ENCODE peak calls at places on chromosome 17, in five cellular contexts. One of them, this sample, is unnamed.

GRCh38 chr17:45660474-45660873 is 123.6 kb upstream of the CRHR1 start:
- DNase-seq in DMS 273 treated with DMSO at 0.1 percent for 48 hours: no peak
- DNase-seq in NCI-H1417: no peak
- DNase-seq in GM12878: no peak
- DNase-seq in ELR: no peak
- DNase-seq in this sample: no peak

GRCh38 chr17:67068999-67069398 is 24.6 kb downstream of the CACNG1 start:
- DNase-seq in DMS 273 treated with DMSO at 0.1 percent for 48 hours: no peak
- DNase-seq in NCI-H1417: no peak
- DNase-seq in GM12878: no peak
- DNase-seq in ELR: no peak
- DNase-seq in this sample: no peak

GRCh38 chr17:51258756-51259573 is 884 bp downstream of the MBTD1 start:
- DNase-seq in DMS 273 treated with DMSO at 0.1 percent for 48 hours: peak
- DNase-seq in NCI-H1417: peak
- DNase-seq in GM12878: no peak
- DNase-seq in ELR: peak
- DNase-seq in this sample: peak

GRCh38 chr17:27560668-27561067 is 70.3 kb upstream of the LGALS9 start:
- DNase-seq in DMS 273 treated with DMSO at 0.1 percent for 48 hours: no peak
- DNase-seq in NCI-H1417: no peak
- DNase-seq in GM12878: no peak
- DNase-seq in ELR: no peak
- DNase-seq in this sample: peak

GRCh38 chr17:76879254-76879653 is 11.1 kb downstream of the MGAT5B start:
- DNase-seq in DMS 273 treated with DMSO at 0.1 percent for 48 hours: no peak
- DNase-seq in NCI-H1417: no peak
- DNase-seq in GM12878: no peak
- DNase-seq in ELR: no peak
- DNase-seq in this sample: no peak

GRCh38 chr17:82737981-82738877 is 2.8 kb downstream of the FN3K start:
- DNase-seq in DMS 273 treated with DMSO at 0.1 percent for 48 hours: no peak
- DNase-seq in NCI-H1417: no peak
- DNase-seq in GM12878: no peak
- DNase-seq in ELR: no peak
- DNase-seq in this sample: peak

GRCh38 chr17:37527249-37527851 is 37.7 kb downstream of the DUSP14 start:
- DNase-seq in DMS 273 treated with DMSO at 0.1 percent for 48 hours: peak
- DNase-seq in NCI-H1417: no peak
- DNase-seq in GM12878: no peak
- DNase-seq in ELR: peak
- DNase-seq in this sample: peak

GRCh38 chr17:66386789-66387351 is 84.5 kb downstream of the PRKCA start:
- DNase-seq in DMS 273 treated with DMSO at 0.1 percent for 48 hours: no peak
- DNase-seq in NCI-H1417: no peak
- DNase-seq in GM12878: no peak
- DNase-seq in ELR: no peak
- DNase-seq in this sample: peak

GRCh38 chr17:58280480-58281217 is at the start of gene MPO:
- DNase-seq in DMS 273 treated with DMSO at 0.1 percent for 48 hours: no peak
- DNase-seq in NCI-H1417: no peak
- DNase-seq in GM12878: no peak
- DNase-seq in ELR: no peak
- DNase-seq in this sample: no peak

GRCh38 chr17:28317099-28317964 is 1.7 kb upstream of the TMEM97 start:
- DNase-seq in DMS 273 treated with DMSO at 0.1 percent for 48 hours: no peak
- DNase-seq in NCI-H1417: no peak
- DNase-seq in GM12878: no peak
- DNase-seq in ELR: no peak
- DNase-seq in this sample: no peak

GRCh38 chr17:32484041-32484461 is 2.7 kb upstream of the CDK5R1 start:
- DNase-seq in DMS 273 treated with DMSO at 0.1 percent for 48 hours: no peak
- DNase-seq in NCI-H1417: no peak
- DNase-seq in GM12878: no peak
- DNase-seq in ELR: no peak
- DNase-seq in this sample: peak

GRCh38 chr17:21004016-21004930 is 38.5 kb downstream of the USP22 start:
- DNase-seq in DMS 273 treated with DMSO at 0.1 percent for 48 hours: no peak
- DNase-seq in NCI-H1417: no peak
- DNase-seq in GM12878: no peak
- DNase-seq in ELR: no peak
- DNase-seq in this sample: no peak

GRCh38 chr17:44247346-44248219 is 20.4 kb downstream of the SLC4A1 start:
- DNase-seq in DMS 273 treated with DMSO at 0.1 percent for 48 hours: no peak
- DNase-seq in NCI-H1417: no peak
- DNase-seq in GM12878: no peak
- DNase-seq in ELR: no peak
- DNase-seq in this sample: no peak